ENCODE peak calls at places on chromosomes 1 and 21, in eight cellular contexts. F is fibroblast of lung, A is left ventricle myocardium inferior, L is brain microvascular endothelial cell, R is body of pancreas, Q is A549, J is endothelial cell, N is PC-3. U is an unnamed sample.

GRCh38 chr21:33064623-33064996 is 5.3 kb upstream of the OLIG1 start:
- DNase-seq in Q (no peak), R (no peak), J (peak; percentile 21), A (no peak), L (no peak), F (no peak), N (no peak), U (no peak)

GRCh38 chr1:240282061-240282830 is 190.6 kb downstream of the FMN2 start:
- DNase-seq in F (no peak), Q (no peak), N (peak; percentile 44), R (no peak), A (no peak), J (no peak), L (no peak), U (peak; percentile 22)

GRCh38 chr1:115277276-115277675 is 60.8 kb downstream of the NGF start:
- DNase-seq in N (peak; percentile 52), J (no peak), F (peak; percentile 91), R (no peak), A (no peak), L (no peak), Q (no peak), U (peak; percentile 52)

GRCh38 chr1:6907676-6908434 is 122.6 kb downstream of the CAMTA1 start:
- DNase-seq in F (no peak), J (no peak), A (no peak), L (no peak), N (no peak), Q (no peak), R (no peak), U (no peak)

GRCh38 chr21:38721055-38721454 is 84.7 kb upstream of the ETS2 start:
- DNase-seq in L (no peak), F (no peak), R (no peak), Q (no peak), J (no peak), A (no peak), N (no peak), U (no peak)

GRCh38 chr1:154809436-154810413 is 60.4 kb downstream of the KCNN3 start:
- DNase-seq in F (peak; percentile 51), N (peak; percentile 54), J (no peak), R (no peak), Q (peak; percentile 38), L (peak; percentile 49), A (no peak), U (peak; percentile 49)

GRCh38 chr1:95126846-95127245 is 9.7 kb downstream of the TLCD4 start:
- DNase-seq in Q (no peak), L (no peak), F (no peak), J (no peak), N (no peak), R (no peak), A (no peak), U (no peak)

GRCh38 chr21:35086357-35086756 is 37.3 kb upstream of the RUNX1 start:
- DNase-seq in A (no peak), N (peak; percentile 81), Q (no peak), J (no peak), F (peak; percentile 65), R (no peak), L (peak; percentile 34), U (peak; percentile 64)

GRCh38 chr1:59831529-59831928 is 16.8 kb downstream of the HOOK1 start:
- DNase-seq in A (no peak), R (no peak), L (no peak), F (no peak), Q (no peak), J (no peak), N (no peak), U (no peak)

GRCh38 chr1:1204998-1205768 is 1.2 kb downstream of the TNFRSF18 start:
- DNase-seq in R (no peak), L (no peak), F (no peak), A (peak; percentile 7), Q (no peak), J (peak; percentile 7), N (no peak), U (no peak)

GRCh38 chr1:1207254-1207902 is 986 bp upstream of the TNFRSF18 start:
- DNase-seq in F (no peak), J (peak; percentile 1), A (peak; percentile 10), N (peak; percentile 33), R (no peak), L (no peak), Q (no peak), U (no peak)

GRCh38 chr1:1205769-1206375 is 520 bp downstream of the TNFRSF18 start:
- DNase-seq in A (peak; percentile 13), L (no peak), F (no peak), J (peak; percentile 16), R (no peak), N (no peak), Q (no peak), U (no peak)

GRCh38 chr1:1204425-1204920 is 1.9 kb downstream of the TNFRSF18 start:
- DNase-seq in F (no peak), A (peak; percentile 6), J (peak; percentile 2), L (no peak), R (no peak), Q (no peak), N (no peak), U (no peak)

GRCh38 chr1:1206376-1207253 is at the start of gene TNFRSF18:
- DNase-seq in J (peak; percentile 13), Q (no peak), L (no peak), F (peak; percentile 17), A (peak; percentile 9), R (no peak), N (peak; percentile 79), U (no peak)
- TF ChIP-seq CTCF in J (no peak), Q (no peak), L (peak; percentile 5), F (no peak), A (no peak), R (peak; percentile 24), N (peak; percentile 31), U (no peak)

GRCh38 chr1:27606708-27607238 is 2.8 kb upstream of the AHDC1 start:
- DNase-seq in J (no peak), R (no peak), F (peak; percentile 43), L (no peak), N (peak; percentile 52), A (no peak), Q (no peak), U (no peak)
- TF ChIP-seq CTCF in J (no peak), R (no peak), F (no peak), L (no peak), N (peak; percentile 12), A (no peak), Q (no peak), U (no peak)

DNA sequence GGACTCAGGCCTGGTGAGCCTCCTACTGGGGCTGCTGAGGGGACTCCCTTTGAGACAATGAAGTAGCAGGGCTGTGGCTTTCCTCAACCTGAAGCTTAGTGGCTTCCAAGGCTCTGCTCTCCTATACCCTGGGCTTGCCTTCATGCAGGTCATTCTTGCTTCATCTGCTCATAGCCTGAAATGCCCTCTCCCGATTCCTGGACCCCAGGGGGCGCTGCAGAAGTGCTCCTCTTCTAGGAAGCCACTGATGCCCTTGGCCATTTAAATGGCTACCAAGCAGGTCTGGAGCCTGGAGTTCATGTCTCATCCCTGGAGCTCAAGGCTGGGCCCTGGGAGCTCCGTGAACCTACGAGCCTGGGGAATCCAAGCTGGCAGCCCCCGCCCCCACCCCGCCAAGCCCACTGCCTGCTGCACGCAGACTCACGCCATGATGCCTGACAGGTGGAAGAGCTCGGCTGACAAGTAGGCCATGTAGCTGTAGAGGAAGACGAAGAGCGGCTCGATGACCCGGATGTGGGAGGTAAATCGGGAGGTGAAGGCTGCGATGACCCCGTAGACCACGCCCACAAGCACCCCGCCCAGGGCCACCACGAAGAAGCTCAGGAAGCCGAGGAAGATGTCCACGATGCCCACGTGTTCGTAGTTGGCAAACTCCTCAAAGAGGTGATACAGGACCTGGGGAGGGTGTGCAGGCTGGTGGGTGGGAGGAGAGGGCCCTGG is 45.7 kb downstream of the SLC9A1 start:
- DNase-seq in R (no peak), A (no peak), N (peak; percentile 61), F (no peak), Q (peak; percentile 23), L (no peak), J (peak; percentile 47), U (peak; percentile 38)
- TF ChIP-seq CTCF in R (peak; percentile 19), A (no peak), N (peak; percentile 67), F (peak; percentile 18), Q (peak; percentile 24), L (peak; percentile 55), J (peak; percentile 24), U (peak; percentile 32)

GRCh38 chr1:15364740-15365139 is 44.9 kb upstream of the EFHD2 start:
- DNase-seq in Q (no peak), J (no peak), A (no peak), L (no peak), N (no peak), R (no peak), F (no peak), U (no peak)
- TF ChIP-seq CTCF in Q (no peak), J (no peak), A (no peak), L (peak; percentile 12), N (peak; percentile 26), R (no peak), F (no peak), U (no peak)

DNA sequence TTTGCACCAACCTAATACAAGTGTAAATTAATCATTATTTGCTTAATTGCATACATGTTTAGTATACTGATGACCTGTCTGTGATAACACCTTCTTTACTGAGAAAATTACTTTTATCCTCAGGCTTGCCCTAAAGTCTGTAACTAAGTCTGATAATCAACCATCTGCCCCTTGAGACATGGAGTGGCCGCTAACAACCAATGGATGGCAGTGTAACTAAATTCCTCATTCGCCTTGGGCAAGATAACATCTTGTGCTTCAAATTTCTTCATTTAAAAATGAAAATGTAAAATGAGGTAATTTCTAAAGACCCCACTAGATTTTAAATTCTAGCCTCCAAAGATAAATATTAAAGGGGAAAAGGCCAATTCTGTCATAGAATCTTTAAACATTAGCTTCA is 85.1 kb downstream of the ENAH start:
- DNase-seq in N (peak; percentile 34), J (no peak), L (peak; percentile 18), Q (no peak), A (no peak), R (no peak), F (peak; percentile 22), U (no peak)
- TF ChIP-seq CTCF in N (peak; percentile 64), J (no peak), L (peak; percentile 49), Q (peak; percentile 14), A (peak; percentile 17), R (peak; percentile 32), F (no peak), U (no peak)

GRCh38 chr1:119515221-119515620 is 8.2 kb downstream of the HSD3B1 start:
- DNase-seq in J (no peak), N (no peak), Q (no peak), L (no peak), A (no peak), R (no peak), F (no peak), U (no peak)

DNA sequence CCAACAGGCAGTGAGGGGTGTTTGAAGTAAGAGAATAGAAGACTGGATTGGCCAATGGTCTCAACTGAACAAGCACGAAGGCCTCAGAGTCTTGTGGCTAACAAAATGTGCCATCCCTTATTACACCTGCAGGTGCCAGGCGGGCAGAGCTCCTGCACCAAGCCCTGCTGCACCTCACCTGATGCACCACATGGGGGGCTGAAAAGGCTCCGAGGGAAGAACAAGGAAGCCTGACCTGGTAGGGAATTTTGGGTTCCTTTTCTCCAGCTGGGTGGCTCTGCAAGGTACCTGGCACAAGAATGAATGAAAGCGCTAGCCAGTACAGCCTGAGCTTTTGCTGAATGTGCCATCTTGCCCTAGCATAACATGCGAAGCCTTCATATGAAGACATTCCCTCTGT is 9.7 kb downstream of the HSD3B1 start:
- DNase-seq in L (no peak), F (no peak), N (no peak), Q (peak; percentile 2), R (no peak), A (no peak), J (no peak), U (no peak)
- TF ChIP-seq CTCF in L (no peak), F (no peak), N (peak; percentile 9), Q (no peak), R (peak; percentile 29), A (no peak), J (peak; percentile 21), U (no peak)